ENCODE peak calls at places on chromosomes 13 and 19, in nine cellular contexts. One of them, this sample, is unnamed.

GRCh38 chr19:46040952-46041500 is at the start of gene IGFL4:
- DNase-seq in heart left ventricle: no peak
- DNase-seq in D721Med: no peak
- DNase-seq in AG09319: no peak
- DNase-seq in ovary: no peak
- DNase-seq in fibroblast of the aortic adventitia: peak
- DNase-seq in left lung: no peak
- DNase-seq in fibroblast of mammary gland: no peak
- DNase-seq in dorsolateral prefrontal cortex: no peak
- DNase-seq in this sample: peak

GRCh38 chr19:41264581-41265375 is 606 bp downstream of the HNRNPUL1 start:
- DNase-seq in heart left ventricle: peak
- DNase-seq in D721Med: no peak
- DNase-seq in AG09319: no peak
- DNase-seq in ovary: peak
- DNase-seq in fibroblast of the aortic adventitia: peak
- DNase-seq in left lung: no peak
- DNase-seq in fibroblast of mammary gland: peak
- DNase-seq in dorsolateral prefrontal cortex: no peak
- DNase-seq in this sample: peak

GRCh38 chr13:45301263-45301662 is 39.7 kb downstream of the TPT1 start:
- DNase-seq in heart left ventricle: no peak
- DNase-seq in D721Med: no peak
- DNase-seq in AG09319: no peak
- DNase-seq in ovary: no peak
- DNase-seq in fibroblast of the aortic adventitia: no peak
- DNase-seq in left lung: no peak
- DNase-seq in fibroblast of mammary gland: no peak
- DNase-seq in dorsolateral prefrontal cortex: no peak
- DNase-seq in this sample: no peak

GRCh38 chr13:43127103-43127817 is 103.9 kb downstream of the DNAJC15 start:
- DNase-seq in heart left ventricle: no peak
- DNase-seq in D721Med: no peak
- DNase-seq in AG09319: no peak
- DNase-seq in ovary: no peak
- DNase-seq in fibroblast of the aortic adventitia: no peak
- DNase-seq in left lung: no peak
- DNase-seq in fibroblast of mammary gland: no peak
- DNase-seq in dorsolateral prefrontal cortex: no peak
- DNase-seq in this sample: no peak

GRCh38 chr13:100022798-100023197 is 41.2 kb downstream of the ZIC2 start:
- DNase-seq in heart left ventricle: no peak
- DNase-seq in D721Med: no peak
- DNase-seq in AG09319: no peak
- DNase-seq in ovary: no peak
- DNase-seq in fibroblast of the aortic adventitia: no peak
- DNase-seq in left lung: no peak
- DNase-seq in fibroblast of mammary gland: no peak
- DNase-seq in dorsolateral prefrontal cortex: no peak
- DNase-seq in this sample: peak

GRCh38 chr13:111792956-111793355 is 274.0 kb upstream of the SOX1 start:
- DNase-seq in heart left ventricle: no peak
- DNase-seq in D721Med: no peak
- DNase-seq in AG09319: no peak
- DNase-seq in ovary: no peak
- DNase-seq in fibroblast of the aortic adventitia: no peak
- DNase-seq in left lung: peak
- DNase-seq in fibroblast of mammary gland: no peak
- DNase-seq in dorsolateral prefrontal cortex: no peak
- DNase-seq in this sample: peak

GRCh38 chr19:42253245-42254082 is 1.5 kb downstream of the ERF start:
- DNase-seq in heart left ventricle: peak
- DNase-seq in D721Med: peak
- DNase-seq in AG09319: no peak
- DNase-seq in ovary: peak
- DNase-seq in fibroblast of the aortic adventitia: no peak
- DNase-seq in left lung: peak
- DNase-seq in fibroblast of mammary gland: peak
- DNase-seq in dorsolateral prefrontal cortex: no peak
- DNase-seq in this sample: peak

GRCh38 chr19:44741841-44742352 is 6.6 kb upstream of the BCL3 start:
- DNase-seq in heart left ventricle: peak
- DNase-seq in D721Med: no peak
- DNase-seq in AG09319: peak
- DNase-seq in ovary: peak
- DNase-seq in fibroblast of the aortic adventitia: peak
- DNase-seq in left lung: peak
- DNase-seq in fibroblast of mammary gland: peak
- DNase-seq in dorsolateral prefrontal cortex: peak
- DNase-seq in this sample: peak

GRCh38 chr19:44625531-44626066 is 12.2 kb downstream of the IGSF23 start:
- DNase-seq in heart left ventricle: no peak
- DNase-seq in D721Med: no peak
- DNase-seq in AG09319: no peak
- DNase-seq in ovary: no peak
- DNase-seq in fibroblast of the aortic adventitia: no peak
- DNase-seq in left lung: no peak
- DNase-seq in fibroblast of mammary gland: no peak
- DNase-seq in dorsolateral prefrontal cortex: no peak
- DNase-seq in this sample: peak

GRCh38 chr19:5889288-5889971 is 14.2 kb downstream of the NDUFA11 start:
- DNase-seq in heart left ventricle: no peak
- DNase-seq in D721Med: no peak
- DNase-seq in AG09319: no peak
- DNase-seq in ovary: no peak
- DNase-seq in fibroblast of the aortic adventitia: peak
- DNase-seq in left lung: no peak
- DNase-seq in fibroblast of mammary gland: peak
- DNase-seq in dorsolateral prefrontal cortex: no peak
- DNase-seq in this sample: no peak

GRCh38 chr19:43774103-43774939 is 6.5 kb downstream of the KCNN4 start:
- DNase-seq in heart left ventricle: peak
- DNase-seq in D721Med: no peak
- DNase-seq in AG09319: no peak
- DNase-seq in ovary: peak
- DNase-seq in fibroblast of the aortic adventitia: peak
- DNase-seq in left lung: peak
- DNase-seq in fibroblast of mammary gland: peak
- DNase-seq in dorsolateral prefrontal cortex: peak
- DNase-seq in this sample: no peak

GRCh38 chr13:46341112-46341711 is 45.8 kb downstream of the RUBCNL start:
- DNase-seq in heart left ventricle: no peak
- DNase-seq in D721Med: no peak
- DNase-seq in AG09319: no peak
- DNase-seq in ovary: no peak
- DNase-seq in fibroblast of the aortic adventitia: peak
- DNase-seq in left lung: no peak
- DNase-seq in fibroblast of mammary gland: peak
- DNase-seq in dorsolateral prefrontal cortex: no peak
- DNase-seq in this sample: peak

GRCh38 chr13:30752991-30753616 is 17.8 kb downstream of the ALOX5AP start:
- DNase-seq in heart left ventricle: no peak
- DNase-seq in D721Med: no peak
- DNase-seq in AG09319: no peak
- DNase-seq in ovary: no peak
- DNase-seq in fibroblast of the aortic adventitia: no peak
- DNase-seq in left lung: no peak
- DNase-seq in fibroblast of mammary gland: no peak
- DNase-seq in dorsolateral prefrontal cortex: no peak
- DNase-seq in this sample: no peak

GRCh38 chr13:22740264-22740663 is 440.5 kb upstream of the SGCG start:
- DNase-seq in heart left ventricle: no peak
- DNase-seq in D721Med: no peak
- DNase-seq in AG09319: no peak
- DNase-seq in ovary: no peak
- DNase-seq in fibroblast of the aortic adventitia: no peak
- DNase-seq in left lung: no peak
- DNase-seq in fibroblast of mammary gland: peak
- DNase-seq in dorsolateral prefrontal cortex: no peak
- DNase-seq in this sample: peak
- TF ChIP-seq CTCF in heart left ventricle: no peak
- TF ChIP-seq CTCF in D721Med: peak
- TF ChIP-seq CTCF in AG09319: no peak
- TF ChIP-seq CTCF in ovary: no peak
- TF ChIP-seq CTCF in fibroblast of the aortic adventitia: no peak
- TF ChIP-seq CTCF in left lung: no peak
- TF ChIP-seq CTCF in fibroblast of mammary gland: peak
- TF ChIP-seq CTCF in dorsolateral prefrontal cortex: no peak
- TF ChIP-seq CTCF in this sample: peak

DNA sequence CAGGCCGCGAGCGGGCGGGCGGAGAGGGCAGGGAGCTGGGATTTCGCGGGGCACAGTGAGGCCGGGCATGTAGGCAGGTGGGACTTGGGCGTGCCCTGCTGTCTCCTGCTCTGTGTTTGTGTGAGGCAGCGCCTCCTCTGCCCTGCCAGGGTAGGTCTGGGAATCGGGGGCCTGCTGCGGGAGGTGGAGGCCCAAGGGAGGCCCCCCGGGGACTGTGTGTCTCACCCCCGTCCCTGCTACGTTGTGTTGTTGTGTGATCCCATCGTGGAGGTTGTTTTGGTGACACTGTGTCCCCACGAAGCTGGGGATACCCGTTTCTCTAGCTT is 957 bp downstream of the FXYD1 start:
- DNase-seq in heart left ventricle: no peak
- DNase-seq in D721Med: no peak
- DNase-seq in AG09319: no peak
- DNase-seq in ovary: no peak
- DNase-seq in fibroblast of the aortic adventitia: no peak
- DNase-seq in left lung: no peak
- DNase-seq in fibroblast of mammary gland: no peak
- DNase-seq in dorsolateral prefrontal cortex: no peak
- DNase-seq in this sample: no peak
- TF ChIP-seq CTCF in heart left ventricle: no peak
- TF ChIP-seq CTCF in D721Med: no peak
- TF ChIP-seq CTCF in AG09319: no peak
- TF ChIP-seq CTCF in ovary: no peak
- TF ChIP-seq CTCF in fibroblast of the aortic adventitia: no peak
- TF ChIP-seq CTCF in left lung: no peak
- TF ChIP-seq CTCF in fibroblast of mammary gland: no peak
- TF ChIP-seq CTCF in dorsolateral prefrontal cortex: no peak
- TF ChIP-seq CTCF in this sample: no peak

GRCh38 chr13:66353664-66354063 is 876.5 kb downstream of the PCDH9 start:
- DNase-seq in heart left ventricle: no peak
- DNase-seq in D721Med: no peak
- DNase-seq in AG09319: no peak
- DNase-seq in ovary: no peak
- DNase-seq in fibroblast of the aortic adventitia: peak
- DNase-seq in left lung: no peak
- DNase-seq in fibroblast of mammary gland: no peak
- DNase-seq in dorsolateral prefrontal cortex: no peak
- DNase-seq in this sample: peak
- TF ChIP-seq CTCF in heart left ventricle: no peak
- TF ChIP-seq CTCF in D721Med: peak
- TF ChIP-seq CTCF in AG09319: no peak
- TF ChIP-seq CTCF in ovary: no peak
- TF ChIP-seq CTCF in fibroblast of the aortic adventitia: no peak
- TF ChIP-seq CTCF in left lung: no peak
- TF ChIP-seq CTCF in fibroblast of mammary gland: no peak
- TF ChIP-seq CTCF in dorsolateral prefrontal cortex: no peak
- TF ChIP-seq CTCF in this sample: no peak

GRCh38 chr19:2927032-2927430 is 17.7 kb downstream of the ZNF77 start:
- DNase-seq in heart left ventricle: no peak
- DNase-seq in D721Med: no peak
- DNase-seq in AG09319: no peak
- DNase-seq in ovary: no peak
- DNase-seq in fibroblast of the aortic adventitia: no peak
- DNase-seq in left lung: no peak
- DNase-seq in fibroblast of mammary gland: no peak
- DNase-seq in dorsolateral prefrontal cortex: no peak
- DNase-seq in this sample: no peak
- TF ChIP-seq CTCF in heart left ventricle: no peak
- TF ChIP-seq CTCF in D721Med: no peak
- TF ChIP-seq CTCF in AG09319: no peak
- TF ChIP-seq CTCF in ovary: no peak
- TF ChIP-seq CTCF in fibroblast of the aortic adventitia: no peak
- TF ChIP-seq CTCF in left lung: no peak
- TF ChIP-seq CTCF in fibroblast of mammary gland: no peak
- TF ChIP-seq CTCF in dorsolateral prefrontal cortex: no peak
- TF ChIP-seq CTCF in this sample: no peak

DNA sequence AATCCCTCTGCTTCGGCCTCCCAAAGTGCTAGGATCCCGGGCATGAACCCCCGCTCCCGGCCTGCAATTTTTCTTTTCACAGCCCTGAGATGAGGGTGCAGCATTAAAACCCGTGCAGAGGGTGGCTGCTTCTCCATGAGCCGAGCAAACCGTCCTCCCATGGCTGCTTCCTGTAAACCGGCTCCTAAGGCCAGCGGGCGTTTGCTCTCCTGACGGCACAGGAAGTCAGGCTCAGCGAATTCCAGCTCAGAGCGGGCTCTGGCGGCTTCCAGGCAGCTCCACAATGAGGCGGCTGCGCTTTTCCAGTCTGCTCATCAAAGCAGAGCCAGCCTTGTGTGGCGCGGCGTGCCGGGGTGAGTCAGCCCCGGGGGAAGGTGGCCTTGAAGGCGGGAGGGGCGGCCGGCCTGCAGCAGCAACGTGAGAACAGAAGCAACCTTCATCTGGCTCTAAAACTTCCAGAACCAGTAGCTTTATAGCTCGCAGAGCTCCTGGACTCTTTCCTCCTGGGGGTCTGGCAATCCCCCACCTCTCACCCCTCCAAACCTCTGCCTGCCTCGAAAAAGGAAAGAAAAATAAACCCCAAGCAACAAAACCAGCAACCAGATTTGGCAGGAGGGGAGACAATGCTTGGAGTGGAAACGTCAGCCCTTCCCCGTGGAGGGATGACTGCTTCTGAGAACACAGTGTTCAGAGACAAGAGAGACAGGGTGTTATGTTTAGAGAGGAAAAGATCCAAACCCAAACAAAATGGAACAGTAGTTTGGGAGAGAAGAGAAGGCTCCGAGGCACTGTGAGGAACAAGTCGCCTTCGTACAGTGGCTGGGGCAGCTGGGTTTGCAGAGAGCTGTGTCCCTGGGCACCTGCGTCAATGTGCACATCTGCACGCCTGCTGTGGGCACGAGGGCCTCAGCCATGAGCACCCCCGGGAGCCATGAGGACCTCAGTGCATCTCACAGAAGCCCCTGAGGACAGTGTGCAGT is 67.8 kb downstream of the GADD45B start:
- DNase-seq in heart left ventricle: peak
- DNase-seq in D721Med: no peak
- DNase-seq in AG09319: peak
- DNase-seq in ovary: peak
- DNase-seq in fibroblast of the aortic adventitia: peak
- DNase-seq in left lung: peak
- DNase-seq in fibroblast of mammary gland: peak
- DNase-seq in dorsolateral prefrontal cortex: peak
- DNase-seq in this sample: peak
- TF ChIP-seq CTCF in heart left ventricle: peak
- TF ChIP-seq CTCF in D721Med: no peak
- TF ChIP-seq CTCF in AG09319: peak
- TF ChIP-seq CTCF in ovary: peak
- TF ChIP-seq CTCF in fibroblast of the aortic adventitia: peak
- TF ChIP-seq CTCF in left lung: no peak
- TF ChIP-seq CTCF in fibroblast of mammary gland: peak
- TF ChIP-seq CTCF in dorsolateral prefrontal cortex: peak
- TF ChIP-seq CTCF in this sample: peak

GRCh38 chr19:16200038-16200775 is 2.5 kb downstream of the AP1M1 start:
- DNase-seq in heart left ventricle: no peak
- DNase-seq in D721Med: no peak
- DNase-seq in AG09319: no peak
- DNase-seq in ovary: no peak
- DNase-seq in fibroblast of the aortic adventitia: peak
- DNase-seq in left lung: no peak
- DNase-seq in fibroblast of mammary gland: peak
- DNase-seq in dorsolateral prefrontal cortex: no peak
- DNase-seq in this sample: no peak
- TF ChIP-seq CTCF in heart left ventricle: no peak
- TF ChIP-seq CTCF in D721Med: no peak
- TF ChIP-seq CTCF in AG09319: no peak
- TF ChIP-seq CTCF in ovary: no peak
- TF ChIP-seq CTCF in fibroblast of the aortic adventitia: no peak
- TF ChIP-seq CTCF in left lung: no peak
- TF ChIP-seq CTCF in fibroblast of mammary gland: no peak
- TF ChIP-seq CTCF in dorsolateral prefrontal cortex: no peak
- TF ChIP-seq CTCF in this sample: peak